ENCODE peak calls at places on chromosomes 3 and 15, in nine cellular contexts. U is cardiac muscle cell, R is cardiac fibroblast, M is lower leg skin, P is heart right ventricle, Z is ovary, G is lower lobe of right lung, D is stomach, A is tibial nerve. Y is an unnamed sample.

GRCh38 chr3:50272911-50273688 is 4.2 kb downstream of the SEMA3B start:
- DNase-seq in U (peak; percentile 77), R (peak; percentile 76), M (peak; percentile 97), P (peak; percentile 90), Z (peak; percentile 93), G (peak; percentile 92), D (peak; percentile 93), A (peak; percentile 85), Y (peak; percentile 60)

GRCh38 chr3:183502782-183503181 is 52.7 kb downstream of the KLHL6 start:
- DNase-seq in U (peak; percentile 38), R (peak; percentile 48), M (peak; percentile 23), P (no peak), Z (no peak), G (no peak), D (no peak), A (no peak), Y (no peak)

GRCh38 chr15:29324746-29325145 is 55.1 kb upstream of the NSMCE3 start:
- DNase-seq in U (peak; percentile 25), R (no peak), M (no peak), P (no peak), Z (no peak), G (no peak), D (no peak), A (no peak), Y (no peak)

GRCh38 chr3:121979734-121980449 is 42.2 kb downstream of the ILDR1 start:
- DNase-seq in U (peak; percentile 33), R (no peak), M (no peak), P (no peak), Z (no peak), G (no peak), D (no peak), A (no peak), Y (no peak)

GRCh38 chr3:63724987-63725386 is 72.5 kb downstream of the SNTN start:
- DNase-seq in U (peak; percentile 90), R (peak; percentile 77), M (no peak), P (no peak), Z (no peak), G (no peak), D (no peak), A (no peak), Y (peak; percentile 85)

GRCh38 chr15:39578851-39579486 is 1.9 kb upstream of the THBS1 start:
- DNase-seq in U (peak; percentile 60), R (peak; percentile 69), M (no peak), P (no peak), Z (no peak), G (no peak), D (no peak), A (no peak), Y (peak; percentile 13)

GRCh38 chr15:35545316-35545824 is 595 bp downstream of the DPH6 start:
- DNase-seq in U (peak; percentile 78), R (peak; percentile 75), M (no peak), P (peak; percentile 43), Z (peak; percentile 57), G (peak; percentile 63), D (peak; percentile 31), A (no peak), Y (peak; percentile 69)

GRCh38 chr15:63870043-63870394 is 36.3 kb upstream of the HERC1 start:
- DNase-seq in U (no peak), R (no peak), M (no peak), P (no peak), Z (no peak), G (no peak), D (no peak), A (no peak), Y (peak; percentile 23)

GRCh38 chr15:73319460-73320245 is 49.1 kb downstream of the HCN4 start:
- DNase-seq in U (no peak), R (no peak), M (no peak), P (no peak), Z (no peak), G (no peak), D (no peak), A (no peak), Y (no peak)

GRCh38 chr3:80785475-80785874 is 976.0 kb downstream of the GBE1 start:
- DNase-seq in U (no peak), R (no peak), M (no peak), P (no peak), Z (no peak), G (no peak), D (no peak), A (no peak), Y (no peak)

GRCh38 chr15:70301396-70301795 is 203.7 kb upstream of the TLE3 start:
- DNase-seq in U (no peak), R (no peak), M (no peak), P (no peak), Z (no peak), G (no peak), D (peak; percentile 47), A (no peak), Y (no peak)

GRCh38 chr3:196177967-196178366 is 33.2 kb downstream of the ZDHHC19 start:
- DNase-seq in U (no peak), R (no peak), M (no peak), P (no peak), Z (no peak), G (no peak), D (no peak), A (no peak), Y (no peak)

GRCh38 chr3:49465269-49466034 is 4.6 kb upstream of the DAG1 start:
- DNase-seq in U (peak; percentile 81), R (peak; percentile 71), M (no peak), P (peak; percentile 26), Z (no peak), G (peak; percentile 75), D (peak; percentile 72), A (no peak), Y (no peak)

GRCh38 chr3:40623567-40623966 is 98.8 kb downstream of the ZNF621 start:
- DNase-seq in U (no peak), R (peak; percentile 3), M (peak; percentile 79), P (no peak), Z (no peak), G (no peak), D (no peak), A (no peak), Y (peak; percentile 38)

GRCh38 chr15:72230197-72231065 is 559 bp downstream of the PKM start:
- DNase-seq in U (peak; percentile 96), R (peak; percentile 96), M (peak; percentile 98), P (peak; percentile 94), Z (peak; percentile 93), G (peak; percentile 92), D (peak; percentile 84), A (peak; percentile 77), Y (peak; percentile 84)

DNA sequence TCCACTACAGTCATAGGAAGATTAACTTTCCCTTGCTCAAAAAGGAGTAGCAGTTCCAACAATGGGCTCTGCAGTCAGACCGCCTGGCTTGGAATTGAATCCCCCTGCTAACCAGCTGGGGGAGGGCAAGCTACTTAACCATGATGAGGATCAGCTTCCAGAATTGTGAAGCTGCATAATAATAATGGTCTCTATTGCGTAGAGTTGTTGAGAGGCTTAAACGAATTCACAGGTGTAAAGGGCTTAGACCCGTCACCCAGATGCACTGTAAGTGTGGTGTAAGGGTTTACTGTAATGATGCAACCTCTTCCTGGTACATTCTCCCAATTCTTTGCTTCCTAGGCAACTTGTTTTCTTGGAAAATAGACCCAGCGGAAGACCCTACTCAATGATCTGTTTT is 185.3 kb upstream of the RGMA start:
- DNase-seq in U (no peak), R (no peak), M (no peak), P (no peak), Z (no peak), G (no peak), D (no peak), A (no peak), Y (no peak)
- TF ChIP-seq CTCF in U (no peak), R (no peak), M (no peak), P (no peak), Z (no peak), G (no peak), D (no peak), A (no peak), Y (no peak)

GRCh38 chr15:40941078-40941527 is 12.0 kb downstream of the DLL4 start:
- DNase-seq in U (no peak), R (no peak), M (no peak), P (no peak), Z (no peak), G (no peak), D (no peak), A (no peak), Y (no peak)
- H3K4me3 ChIP-seq in U (peak overlapping the region; percentile 39), R (peak overlapping the region; percentile 44), M (peak overlapping the region; percentile 32), P (peak overlapping the region; percentile 63), Z (peak overlapping the region; percentile 53), G (peak overlapping the region; percentile 69), D (peak overlapping the region; percentile 52), A (peak overlapping the region; percentile 59), Y (peak overlapping the region; percentile 31)

DNA sequence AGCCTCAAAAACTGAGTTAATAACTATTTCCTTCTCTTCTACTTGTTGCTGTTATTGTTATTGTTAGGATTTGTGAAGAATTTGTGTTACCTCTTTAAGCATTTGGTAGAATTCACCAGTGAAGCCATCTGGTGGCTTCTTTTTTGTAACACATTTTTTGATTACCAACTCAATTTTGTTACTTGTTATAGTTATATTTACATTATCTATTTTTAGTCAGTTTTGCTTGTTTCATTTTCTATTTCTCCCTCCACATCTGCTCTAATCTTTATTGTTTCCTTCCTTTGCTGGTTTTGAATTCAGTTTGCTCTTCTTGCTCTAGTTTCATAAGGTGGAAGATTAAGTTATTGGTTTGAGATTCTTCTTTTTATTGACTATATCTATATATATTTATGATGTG is 3.7 kb upstream of the SLC9C1 start:
- DNase-seq in U (no peak), R (no peak), M (no peak), P (no peak), Z (no peak), G (no peak), D (no peak), A (no peak), Y (no peak)
- TF ChIP-seq CTCF in U (no peak), R (no peak), M (no peak), P (no peak), Z (no peak), G (no peak), D (no peak), A (no peak), Y (no peak)

GRCh38 chr3:126340943-126341754 is 16.1 kb downstream of the KLF15 start:
- DNase-seq in U (no peak), R (no peak), M (peak; percentile 83), P (no peak), Z (peak; percentile 17), G (peak; percentile 35), D (no peak), A (no peak), Y (no peak)

GRCh38 chr3:126341755-126342150 is 15.5 kb downstream of the KLF15 start:
- DNase-seq in U (no peak), R (no peak), M (peak; percentile 79), P (no peak), Z (peak; percentile 15), G (peak; percentile 9), D (no peak), A (no peak), Y (no peak)

GRCh38 chr3:126342991-126343661 is 14.1 kb downstream of the KLF15 start:
- DNase-seq in U (peak; percentile 45), R (peak; percentile 32), M (peak; percentile 82), P (no peak), Z (peak; percentile 76), G (peak; percentile 37), D (peak; percentile 21), A (no peak), Y (peak; percentile 47)

GRCh38 chr3:126343675-126344074 is 13.5 kb downstream of the KLF15 start:
- DNase-seq in U (no peak), R (no peak), M (peak; percentile 81), P (no peak), Z (peak; percentile 44), G (peak; percentile 37), D (no peak), A (no peak), Y (no peak)

DNA sequence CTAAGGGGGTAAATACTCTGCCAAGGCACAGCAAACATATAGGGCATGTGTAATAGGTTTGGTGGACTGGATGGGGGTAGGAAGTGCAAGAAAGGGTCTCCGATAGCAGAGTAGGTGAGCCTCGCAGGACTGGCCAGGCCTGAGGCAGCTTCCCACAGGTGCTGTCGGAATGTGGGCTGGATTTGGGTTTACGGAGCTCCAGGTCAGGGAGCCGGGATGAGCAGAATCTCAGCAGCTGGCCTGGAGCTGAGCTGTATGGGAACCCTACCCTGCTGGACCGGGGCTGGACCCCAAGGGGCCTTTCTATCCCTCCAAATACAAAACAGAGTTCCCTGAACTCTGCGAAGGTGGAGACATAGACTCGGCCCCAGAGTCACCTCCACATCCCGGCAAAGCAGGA is 15.0 kb downstream of the KLF15 start:
- DNase-seq in U (no peak), R (no peak), M (peak; percentile 67), P (no peak), Z (peak; percentile 33), G (peak; percentile 30), D (no peak), A (no peak), Y (no peak)
- H3K4me3 ChIP-seq in U (no peak overlapping the region), R (no peak overlapping the region), M (no peak overlapping the region), P (no peak overlapping the region), Z (no peak overlapping the region), G (no peak overlapping the region), D (no peak overlapping the region), A (no peak overlapping the region), Y (no peak overlapping the region)

Y was measured in fibroblast of mammary gland.